ENCODE peak calls at places on chromosomes 6 and 20, in five cellular contexts. One of them, this sample, is unnamed.

GRCh38 chr6:13431059-13431656 is 56.2 kb downstream of the GFOD1 start:
- DNase-seq in PC-3: no peak
- DNase-seq in psoas muscle: no peak
- DNase-seq in K562: no peak
- DNase-seq in vagina: no peak
- DNase-seq in this sample: no peak

GRCh38 chr6:140174509-140174908 is 800.1 kb upstream of the CITED2 start:
- DNase-seq in PC-3: peak
- DNase-seq in psoas muscle: no peak
- DNase-seq in K562: no peak
- DNase-seq in vagina: no peak
- DNase-seq in this sample: peak

GRCh38 chr6:55902796-55903195 is 27.4 kb upstream of the BMP5 start:
- DNase-seq in PC-3: no peak
- DNase-seq in psoas muscle: no peak
- DNase-seq in K562: no peak
- DNase-seq in vagina: no peak
- DNase-seq in this sample: peak

GRCh38 chr6:24191346-24191745 is 65.3 kb downstream of the NRSN1 start:
- DNase-seq in PC-3: no peak
- DNase-seq in psoas muscle: no peak
- DNase-seq in K562: no peak
- DNase-seq in vagina: no peak
- DNase-seq in this sample: no peak

GRCh38 chr6:163248051-163248450 is 166.5 kb upstream of the QKI start:
- DNase-seq in PC-3: no peak
- DNase-seq in psoas muscle: no peak
- DNase-seq in K562: no peak
- DNase-seq in vagina: no peak
- DNase-seq in this sample: no peak

GRCh38 chr20:37977786-37978185 is 55.5 kb downstream of the TTI1 start:
- DNase-seq in PC-3: no peak
- DNase-seq in psoas muscle: no peak
- DNase-seq in K562: no peak
- DNase-seq in vagina: peak
- DNase-seq in this sample: no peak

GRCh38 chr6:147204060-147204785 is at the start of gene STXBP5:
- DNase-seq in PC-3: peak
- DNase-seq in psoas muscle: peak
- DNase-seq in K562: peak
- DNase-seq in vagina: no peak
- DNase-seq in this sample: peak

GRCh38 chr6:18441253-18441979 is 54.3 kb downstream of the RNF144B start:
- DNase-seq in PC-3: no peak
- DNase-seq in psoas muscle: no peak
- DNase-seq in K562: no peak
- DNase-seq in vagina: no peak
- DNase-seq in this sample: no peak

GRCh38 chr6:152816055-152816454 is 65.5 kb downstream of the VIP start:
- DNase-seq in PC-3: no peak
- DNase-seq in psoas muscle: no peak
- DNase-seq in K562: no peak
- DNase-seq in vagina: no peak
- DNase-seq in this sample: no peak

GRCh38 chr6:106377061-106377540 is 16.6 kb downstream of the CRYBG1 start:
- DNase-seq in PC-3: peak
- DNase-seq in psoas muscle: no peak
- DNase-seq in K562: no peak
- DNase-seq in vagina: no peak
- DNase-seq in this sample: peak

GRCh38 chr6:68233623-68234022 is 401.5 kb upstream of the ADGRB3 start:
- DNase-seq in PC-3: peak
- DNase-seq in psoas muscle: no peak
- DNase-seq in K562: no peak
- DNase-seq in vagina: no peak
- DNase-seq in this sample: peak

GRCh38 chr6:170022827-170023619 is 267.9 kb downstream of the DLL1 start:
- DNase-seq in PC-3: no peak
- DNase-seq in psoas muscle: no peak
- DNase-seq in K562: no peak
- DNase-seq in vagina: peak
- DNase-seq in this sample: no peak

GRCh38 chr6:53704700-53705099 is 39.1 kb upstream of the KLHL31 start:
- DNase-seq in PC-3: no peak
- DNase-seq in psoas muscle: no peak
- DNase-seq in K562: no peak
- DNase-seq in vagina: no peak
- DNase-seq in this sample: no peak

GRCh38 chr6:96345501-96345900 is 176.1 kb upstream of the UFL1 start:
- DNase-seq in PC-3: no peak
- DNase-seq in psoas muscle: no peak
- DNase-seq in K562: no peak
- DNase-seq in vagina: no peak
- DNase-seq in this sample: no peak

GRCh38 chr6:135581211-135581610 is 83.7 kb upstream of the AHI1 start:
- DNase-seq in PC-3: no peak
- DNase-seq in psoas muscle: no peak
- DNase-seq in K562: no peak
- DNase-seq in vagina: no peak
- DNase-seq in this sample: no peak

GRCh38 chr6:112145080-112145573 is 57.7 kb downstream of the FAM229B start:
- DNase-seq in PC-3: no peak
- DNase-seq in psoas muscle: no peak
- DNase-seq in K562: no peak
- DNase-seq in vagina: no peak
- DNase-seq in this sample: no peak

GRCh38 chr6:127938701-127939100 is 37.8 kb upstream of the THEMIS start:
- DNase-seq in PC-3: peak
- DNase-seq in psoas muscle: no peak
- DNase-seq in K562: no peak
- DNase-seq in vagina: no peak
- DNase-seq in this sample: peak

GRCh38 chr20:5000263-5001173 is 792 bp downstream of the SLC23A2 start:
- DNase-seq in PC-3: no peak
- DNase-seq in psoas muscle: peak
- DNase-seq in K562: no peak
- DNase-seq in vagina: no peak
- DNase-seq in this sample: no peak

GRCh38 chr6:161038229-161039003 is 46.8 kb downstream of the MAP3K4 start:
- DNase-seq in PC-3: peak
- DNase-seq in psoas muscle: peak
- DNase-seq in K562: no peak
- DNase-seq in vagina: no peak
- DNase-seq in this sample: peak

GRCh38 chr6:42104095-42104806 is 38.2 kb downstream of the C6orf132 start:
- DNase-seq in PC-3: no peak
- DNase-seq in psoas muscle: peak
- DNase-seq in K562: peak
- DNase-seq in vagina: no peak
- DNase-seq in this sample: peak

GRCh38 chr20:31698803-31699718 is 23.6 kb downstream of the BCL2L1 start:
- DNase-seq in PC-3: peak
- DNase-seq in psoas muscle: peak
- DNase-seq in K562: no peak
- DNase-seq in vagina: no peak
- DNase-seq in this sample: peak

GRCh38 chr20:59580208-59580980 is 23.9 kb upstream of the PHACTR3 start:
- DNase-seq in PC-3: no peak
- DNase-seq in psoas muscle: no peak
- DNase-seq in K562: no peak
- DNase-seq in vagina: no peak
- DNase-seq in this sample: no peak
- TF ChIP-seq CTCF in PC-3: no peak
- TF ChIP-seq CTCF in psoas muscle: no peak
- TF ChIP-seq CTCF in K562: no peak
- TF ChIP-seq CTCF in vagina: no peak
- TF ChIP-seq CTCF in this sample: no peak

DNA sequence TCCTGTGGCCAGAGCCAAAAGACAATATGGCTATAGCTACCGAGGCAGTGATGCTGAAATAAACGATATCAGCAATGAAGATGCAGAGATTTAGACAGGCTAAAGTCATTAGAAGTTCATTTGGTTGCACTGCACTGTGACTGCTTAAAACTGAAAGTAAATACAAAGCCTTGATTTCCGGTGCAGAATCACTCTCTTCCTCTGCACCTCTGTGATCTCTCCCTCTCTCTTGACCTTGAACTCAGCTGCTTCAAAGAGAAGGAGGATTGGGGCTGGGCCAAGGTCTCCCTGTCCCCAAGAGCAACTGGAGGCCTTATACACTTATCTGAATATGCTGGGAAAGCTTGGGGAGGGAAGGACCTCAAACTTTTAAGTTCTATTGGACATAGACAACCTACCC is 34.6 kb upstream of the SPACA1 start:
- DNase-seq in PC-3: no peak
- DNase-seq in psoas muscle: no peak
- DNase-seq in K562: no peak
- DNase-seq in vagina: no peak
- DNase-seq in this sample: peak
- H3K4me3 ChIP-seq in PC-3: no peak
- H3K4me3 ChIP-seq in psoas muscle: no peak
- H3K4me3 ChIP-seq in K562: no peak
- H3K4me3 ChIP-seq in vagina: no peak
- H3K4me3 ChIP-seq in this sample: no peak

GRCh38 chr6:34246563-34247391 is 2.0 kb downstream of the SMIM29 start:
- DNase-seq in PC-3: peak
- DNase-seq in psoas muscle: no peak
- DNase-seq in K562: peak
- DNase-seq in vagina: no peak
- DNase-seq in this sample: peak
- TF ChIP-seq CTCF in PC-3: peak
- TF ChIP-seq CTCF in psoas muscle: peak
- TF ChIP-seq CTCF in K562: peak
- TF ChIP-seq CTCF in vagina: no peak
- TF ChIP-seq CTCF in this sample: peak

DNA sequence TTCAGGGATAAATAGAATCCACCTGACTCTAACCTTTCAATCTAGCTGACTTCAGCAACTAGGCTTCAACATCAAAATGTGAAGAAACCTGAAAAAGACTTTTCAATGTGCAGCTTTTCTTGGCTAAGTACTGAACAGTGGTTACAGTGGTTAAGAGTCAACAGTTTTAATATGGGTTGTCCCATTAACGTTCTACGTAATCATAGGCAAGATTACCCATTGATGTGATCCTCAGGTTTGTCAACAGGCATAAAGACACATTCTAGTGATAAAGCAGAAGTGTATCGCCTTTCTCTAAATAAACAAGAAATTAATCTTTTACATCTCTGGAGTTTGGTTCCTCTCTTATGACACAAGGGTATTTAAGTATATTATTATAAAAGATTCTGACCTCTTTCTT is 154.1 kb upstream of the RUNX2 start:
- DNase-seq in PC-3: no peak
- DNase-seq in psoas muscle: no peak
- DNase-seq in K562: no peak
- DNase-seq in vagina: no peak
- DNase-seq in this sample: no peak
- H3K4me3 ChIP-seq in PC-3: no peak
- H3K4me3 ChIP-seq in psoas muscle: no peak
- H3K4me3 ChIP-seq in K562: no peak
- H3K4me3 ChIP-seq in vagina: no peak
- H3K4me3 ChIP-seq in this sample: no peak

DNA sequence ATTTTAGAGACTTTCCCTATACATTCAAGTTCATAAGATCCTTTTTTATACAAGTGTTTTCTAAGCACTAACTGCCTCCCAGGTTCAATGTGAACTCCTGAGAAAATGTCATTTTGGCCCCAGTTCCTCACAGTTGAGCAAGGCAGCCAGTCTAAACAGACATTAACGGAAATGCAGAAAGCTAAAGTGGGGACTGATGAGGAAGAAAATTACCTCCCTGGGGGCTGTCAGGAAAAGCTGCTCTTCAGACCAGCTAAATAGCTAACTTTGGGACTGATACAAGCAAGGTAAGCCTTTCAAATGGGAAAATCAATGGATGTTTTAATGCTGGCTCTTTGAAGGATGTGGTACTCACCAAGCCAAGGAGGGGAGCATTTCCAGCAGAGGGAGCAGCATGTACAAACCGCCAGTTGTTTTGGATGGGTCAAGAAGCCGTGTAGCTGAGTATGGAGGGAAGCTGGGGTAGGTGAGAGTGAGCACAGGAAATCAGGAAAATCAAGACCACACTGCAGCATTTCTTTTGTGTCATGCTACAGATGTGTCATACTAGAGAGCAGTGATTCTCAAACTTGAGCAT is 180.8 kb upstream of the CHD6 start:
- DNase-seq in PC-3: no peak
- DNase-seq in psoas muscle: no peak
- DNase-seq in K562: no peak
- DNase-seq in vagina: no peak
- DNase-seq in this sample: no peak
- TF ChIP-seq CTCF in PC-3: no peak
- TF ChIP-seq CTCF in psoas muscle: no peak
- TF ChIP-seq CTCF in K562: no peak
- TF ChIP-seq CTCF in vagina: no peak
- TF ChIP-seq CTCF in this sample: no peak

GRCh38 chr20:44609511-44610312 is 27.3 kb downstream of the PKIG start:
- DNase-seq in PC-3: peak
- DNase-seq in psoas muscle: peak
- DNase-seq in K562: peak
- DNase-seq in vagina: no peak
- DNase-seq in this sample: peak
- H3K4me3 ChIP-seq in PC-3: no peak
- H3K4me3 ChIP-seq in psoas muscle: peak
- H3K4me3 ChIP-seq in K562: no peak
- H3K4me3 ChIP-seq in vagina: peak
- H3K4me3 ChIP-seq in this sample: peak

DNA sequence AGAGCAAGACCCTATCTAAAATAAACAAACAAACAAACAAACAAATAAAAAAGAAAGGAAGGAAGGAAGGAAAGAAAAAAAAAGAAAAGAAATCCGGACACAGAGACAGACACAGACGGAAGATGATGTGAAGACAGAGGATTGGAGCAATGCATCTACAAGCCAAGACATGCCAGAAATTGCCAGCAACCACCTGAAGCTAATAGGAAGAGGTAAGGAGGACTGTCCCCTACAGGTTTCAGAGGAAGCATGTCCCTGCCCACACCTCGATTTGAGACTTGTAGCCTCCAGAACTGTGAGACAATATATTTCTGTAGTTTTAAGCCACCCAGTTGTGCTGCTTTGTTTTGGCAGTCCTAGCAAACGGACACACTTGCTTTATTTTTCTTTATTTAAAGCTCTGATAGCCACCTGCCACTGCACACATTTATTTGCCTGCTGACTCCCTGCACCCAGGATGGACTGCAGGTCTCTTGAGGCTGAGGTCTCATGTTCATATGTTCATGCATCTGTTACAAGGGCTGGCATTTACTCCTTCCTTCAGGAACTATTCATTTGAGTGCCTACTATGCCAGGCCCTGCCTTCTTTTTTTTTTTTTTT is 20.7 kb upstream of the ZMYND8 start:
- DNase-seq in PC-3: no peak
- DNase-seq in psoas muscle: no peak
- DNase-seq in K562: no peak
- DNase-seq in vagina: no peak
- DNase-seq in this sample: no peak
- TF ChIP-seq CTCF in PC-3: no peak
- TF ChIP-seq CTCF in psoas muscle: no peak
- TF ChIP-seq CTCF in K562: peak
- TF ChIP-seq CTCF in vagina: no peak
- TF ChIP-seq CTCF in this sample: no peak

This sample was measured in choroid plexus epithelial cell.